ENCODE peak calls at places on chromosomes 11 and 22, in eight cellular contexts. Y is A172; V is CD8-positive, alpha-beta T cell; P is foreskin melanocyte; U is nucleus accumbens; B is HS-5; J is left colon; Q is right lobe of liver. K is an unnamed sample.

GRCh38 chr11:121533556-121534050 is 80.8 kb upstream of the SORL1-AS1 start:
- DNase-seq in P (no peak), V (no peak), J (no peak), Y (no peak), B (no peak), U (no peak), Q (no peak), K (no peak)

GRCh38 chr22:43922123-43922522 is 1.5 kb upstream of the PNPLA3 start:
- DNase-seq in P (no peak), B (no peak), Q (no peak), Y (no peak), U (no peak), V (no peak), J (no peak), K (no peak)

GRCh38 chr11:133118563-133119303 is 413.6 kb downstream of the OPCML start:
- DNase-seq in P (no peak), V (no peak), U (peak), Q (no peak), J (no peak), Y (no peak), B (no peak), K (no peak)

GRCh38 chr11:73414977-73415492 is 38.8 kb downstream of the RELT start:
- DNase-seq in P (peak), V (no peak), Y (no peak), U (no peak), J (no peak), Q (no peak), B (no peak), K (no peak)

GRCh38 chr22:28798810-28799124 is 1.6 kb downstream of the XBP1 start:
- DNase-seq in Y (no peak), P (no peak), V (no peak), B (no peak), U (no peak), J (no peak), Q (no peak), K (no peak)

GRCh38 chr11:2847511-2847910 is 38.1 kb downstream of the CDKN1C start:
- DNase-seq in U (no peak), Q (no peak), Y (no peak), J (no peak), P (no peak), B (no peak), V (no peak), K (no peak)

GRCh38 chr11:61783717-61784505 is 8.5 kb downstream of the TMEM258 start:
- DNase-seq in Y (no peak), V (no peak), Q (no peak), U (no peak), P (no peak), J (no peak), B (no peak), K (no peak)

GRCh38 chr11:13183094-13183825 is 94.3 kb upstream of the BMAL1 start:
- DNase-seq in Q (no peak), B (no peak), Y (peak), V (no peak), P (no peak), U (peak), J (no peak), K (no peak)

GRCh38 chr11:84722583-84723108 is 904.5 kb downstream of the DLG2 start:
- DNase-seq in J (no peak), U (no peak), B (no peak), P (no peak), V (no peak), Y (no peak), Q (no peak), K (no peak)

GRCh38 chr11:85088286-85088685 is 538.9 kb downstream of the DLG2 start:
- DNase-seq in Y (no peak), Q (no peak), P (no peak), J (no peak), B (peak), U (no peak), V (no peak), K (no peak)

GRCh38 chr22:33746501-33746928 is 173.8 kb downstream of the LARGE1 start:
- DNase-seq in J (no peak), P (no peak), U (no peak), V (no peak), Y (no peak), B (no peak), Q (no peak), K (no peak)

GRCh38 chr11:68892576-68892975 is 11.1 kb downstream of the MRPL21 start:
- DNase-seq in P (no peak), Q (no peak), B (no peak), V (no peak), J (no peak), Y (no peak), U (no peak), K (no peak)

GRCh38 chr22:45468872-45469572 is 33.7 kb upstream of the FBLN1 start:
- DNase-seq in P (peak), V (no peak), Y (peak), U (no peak), B (no peak), Q (no peak), J (no peak), K (no peak)

GRCh38 chr11:95494856-95495255 is 263.9 kb upstream of the SESN3 start:
- DNase-seq in J (no peak), Y (no peak), Q (no peak), V (no peak), U (no peak), P (no peak), B (no peak), K (no peak)

GRCh38 chr22:40116496-40117200 is 61.1 kb upstream of the TNRC6B start:
- DNase-seq in B (no peak), Q (no peak), J (no peak), U (no peak), P (no peak), Y (no peak), V (peak), K (no peak)

GRCh38 chr11:69111578-69112247 is 44.0 kb upstream of the SMIM38 start:
- DNase-seq in B (no peak), Q (peak), V (no peak), P (no peak), Y (no peak), U (no peak), J (no peak), K (no peak)

GRCh38 chr11:108498816-108499408 is 728 bp upstream of the POGLUT3 start:
- DNase-seq in B (no peak), J (peak), U (no peak), Y (no peak), V (no peak), P (no peak), Q (no peak), K (no peak)

GRCh38 chr11:115409691-115410220 is 94.5 kb downstream of the CADM1 start:
- DNase-seq in P (no peak), Q (no peak), B (no peak), U (no peak), Y (no peak), V (no peak), J (no peak), K (no peak)

GRCh38 chr11:44559207-44559943 is 6.1 kb upstream of the CD82 start:
- DNase-seq in J (no peak), V (no peak), P (no peak), Y (peak), B (no peak), U (no peak), Q (no peak), K (no peak)

GRCh38 chr11:120337133-120337895 is 1.1 kb downstream of the ARHGEF12 start:
- DNase-seq in Y (no peak), J (peak), Q (peak), V (peak), B (no peak), P (no peak), U (peak), K (no peak)

GRCh38 chr11:108432783-108433182 is 34.5 kb downstream of the C11orf65 start:
- DNase-seq in B (no peak), P (no peak), Q (no peak), J (no peak), Y (peak), V (no peak), U (no peak), K (no peak)

GRCh38 chr22:36021649-36022048 is 7.0 kb downstream of the RBFOX2 start:
- DNase-seq in P (no peak), J (no peak), B (no peak), Q (no peak), V (no peak), U (no peak), Y (no peak), K (no peak)

GRCh38 chr11:107999759-108000455 is 8.8 kb upstream of the CUL5 start:
- DNase-seq in J (peak), Y (peak), B (no peak), U (no peak), Q (no peak), V (peak), P (no peak), K (no peak)

GRCh38 chr22:29345932-29346331 is 30.4 kb upstream of the RASL10A start:
- DNase-seq in V (no peak), U (no peak), P (no peak), Y (no peak), Q (no peak), J (no peak), B (no peak), K (no peak)

GRCh38 chr22:20061481-20061861 is 18.6 kb upstream of the DGCR8 start:
- DNase-seq in U (no peak), V (no peak), B (no peak), Q (no peak), J (no peak), Y (peak), P (no peak), K (no peak)

GRCh38 chr22:41976070-41976901 is 7.0 kb downstream of the SEPTIN3 start:
- DNase-seq in Y (no peak), Q (no peak), U (peak), J (peak), B (no peak), P (no peak), V (peak), K (peak)

GRCh38 chr11:128021304-128022006 is 565.9 kb downstream of the ETS1 start:
- DNase-seq in B (no peak), U (no peak), P (no peak), V (no peak), Y (no peak), J (no peak), Q (peak), K (no peak)

GRCh38 chr11:65468874-65469333 is 29.9 kb upstream of the MALAT1 start:
- DNase-seq in Q (peak), U (peak), P (no peak), Y (peak), V (peak), B (no peak), J (peak), K (no peak)

GRCh38 chr22:48566741-48567140 is 1260.9 kb downstream of the BRD1 start:
- DNase-seq in Q (no peak), P (peak), J (no peak), Y (peak), V (no peak), B (no peak), U (no peak), K (no peak)

GRCh38 chr11:119759324-119759723 is 30.3 kb upstream of the NECTIN1 start:
- DNase-seq in Y (peak), U (peak), Q (no peak), B (peak), V (no peak), J (no peak), P (no peak), K (no peak)